ENCODE peak calls at places on chromosomes 6 and 20, in seven cellular contexts. One of them, this sample, is unnamed.

GRCh38 chr6:143346004-143346403 is 104.5 kb downstream of the ADAT2 start:
- DNase-seq in lung microvascular endothelial cell: no peak
- DNase-seq in progenitor cell of endocrine pancreas: no peak
- DNase-seq in activated CD8-positive, alpha-beta memory T cell treated with anti-CD3 and anti-CD28 coated beads for 1 hour: no peak
- DNase-seq in HTR-8/SVneo: no peak
- DNase-seq in hippocampal formation: no peak
- DNase-seq in stimulated activated CD4-positive, alpha-beta T cell treated with anti-CD3 and anti-CD28 coated beads, Interleukin-1b, Interleukin-23, amount 100 ng/mL, for 24 hours: no peak
- DNase-seq in this sample: no peak

GRCh38 chr6:44856495-44856878 is 469.0 kb downstream of the CDC5L start:
- DNase-seq in progenitor cell of endocrine pancreas: no peak
- DNase-seq in HTR-8/SVneo: no peak
- DNase-seq in hippocampal formation: no peak
- DNase-seq in stimulated activated CD4-positive, alpha-beta T cell treated with anti-CD3 and anti-CD28 coated beads, Interleukin-1b, Interleukin-23, amount 100 ng/mL, for 24 hours: no peak
- DNase-seq in lung microvascular endothelial cell: no peak
- DNase-seq in activated CD8-positive, alpha-beta memory T cell treated with anti-CD3 and anti-CD28 coated beads for 1 hour: no peak
- DNase-seq in this sample: no peak

GRCh38 chr20:62952373-62953166 is at the start of gene SLC17A9:
- DNase-seq in stimulated activated CD4-positive, alpha-beta T cell treated with anti-CD3 and anti-CD28 coated beads, Interleukin-1b, Interleukin-23, amount 100 ng/mL, for 24 hours: peak
- DNase-seq in progenitor cell of endocrine pancreas: no peak
- DNase-seq in HTR-8/SVneo: no peak
- DNase-seq in lung microvascular endothelial cell: peak
- DNase-seq in hippocampal formation: no peak
- DNase-seq in activated CD8-positive, alpha-beta memory T cell treated with anti-CD3 and anti-CD28 coated beads for 1 hour: peak
- DNase-seq in this sample: peak

GRCh38 chr6:148177589-148178233 is 164.9 kb upstream of the SASH1 start:
- DNase-seq in lung microvascular endothelial cell: peak
- DNase-seq in stimulated activated CD4-positive, alpha-beta T cell treated with anti-CD3 and anti-CD28 coated beads, Interleukin-1b, Interleukin-23, amount 100 ng/mL, for 24 hours: peak
- DNase-seq in progenitor cell of endocrine pancreas: no peak
- DNase-seq in hippocampal formation: peak
- DNase-seq in activated CD8-positive, alpha-beta memory T cell treated with anti-CD3 and anti-CD28 coated beads for 1 hour: no peak
- DNase-seq in HTR-8/SVneo: peak
- DNase-seq in this sample: no peak

GRCh38 chr6:37137201-37137880 is 32.6 kb upstream of the PIM1 start:
- DNase-seq in progenitor cell of endocrine pancreas: peak
- DNase-seq in HTR-8/SVneo: peak
- DNase-seq in stimulated activated CD4-positive, alpha-beta T cell treated with anti-CD3 and anti-CD28 coated beads, Interleukin-1b, Interleukin-23, amount 100 ng/mL, for 24 hours: no peak
- DNase-seq in hippocampal formation: no peak
- DNase-seq in activated CD8-positive, alpha-beta memory T cell treated with anti-CD3 and anti-CD28 coated beads for 1 hour: no peak
- DNase-seq in lung microvascular endothelial cell: peak
- DNase-seq in this sample: peak

GRCh38 chr20:41956316-41957050 is 338.3 kb upstream of the CHD6 start:
- DNase-seq in hippocampal formation: no peak
- DNase-seq in lung microvascular endothelial cell: no peak
- DNase-seq in HTR-8/SVneo: no peak
- DNase-seq in progenitor cell of endocrine pancreas: no peak
- DNase-seq in activated CD8-positive, alpha-beta memory T cell treated with anti-CD3 and anti-CD28 coated beads for 1 hour: no peak
- DNase-seq in stimulated activated CD4-positive, alpha-beta T cell treated with anti-CD3 and anti-CD28 coated beads, Interleukin-1b, Interleukin-23, amount 100 ng/mL, for 24 hours: no peak
- DNase-seq in this sample: no peak

GRCh38 chr20:59743767-59744485 is 139.6 kb downstream of the PHACTR3 start:
- DNase-seq in HTR-8/SVneo: no peak
- DNase-seq in hippocampal formation: no peak
- DNase-seq in activated CD8-positive, alpha-beta memory T cell treated with anti-CD3 and anti-CD28 coated beads for 1 hour: no peak
- DNase-seq in progenitor cell of endocrine pancreas: no peak
- DNase-seq in stimulated activated CD4-positive, alpha-beta T cell treated with anti-CD3 and anti-CD28 coated beads, Interleukin-1b, Interleukin-23, amount 100 ng/mL, for 24 hours: no peak
- DNase-seq in lung microvascular endothelial cell: no peak
- DNase-seq in this sample: no peak

GRCh38 chr20:30487947-30488926 is 769.2 kb upstream of the DEFB115 start:
- DNase-seq in progenitor cell of endocrine pancreas: no peak
- DNase-seq in lung microvascular endothelial cell: no peak
- DNase-seq in stimulated activated CD4-positive, alpha-beta T cell treated with anti-CD3 and anti-CD28 coated beads, Interleukin-1b, Interleukin-23, amount 100 ng/mL, for 24 hours: no peak
- DNase-seq in HTR-8/SVneo: no peak
- DNase-seq in activated CD8-positive, alpha-beta memory T cell treated with anti-CD3 and anti-CD28 coated beads for 1 hour: no peak
- DNase-seq in hippocampal formation: no peak
- DNase-seq in this sample: no peak

GRCh38 chr6:3965071-3965718 is 113.7 kb downstream of the FAM217A start:
- DNase-seq in lung microvascular endothelial cell: peak
- DNase-seq in HTR-8/SVneo: no peak
- DNase-seq in activated CD8-positive, alpha-beta memory T cell treated with anti-CD3 and anti-CD28 coated beads for 1 hour: no peak
- DNase-seq in stimulated activated CD4-positive, alpha-beta T cell treated with anti-CD3 and anti-CD28 coated beads, Interleukin-1b, Interleukin-23, amount 100 ng/mL, for 24 hours: no peak
- DNase-seq in hippocampal formation: no peak
- DNase-seq in progenitor cell of endocrine pancreas: no peak
- DNase-seq in this sample: no peak

GRCh38 chr6:149897855-149898744 is at the start of gene RAET1E:
- DNase-seq in stimulated activated CD4-positive, alpha-beta T cell treated with anti-CD3 and anti-CD28 coated beads, Interleukin-1b, Interleukin-23, amount 100 ng/mL, for 24 hours: no peak
- DNase-seq in progenitor cell of endocrine pancreas: no peak
- DNase-seq in lung microvascular endothelial cell: no peak
- DNase-seq in hippocampal formation: no peak
- DNase-seq in HTR-8/SVneo: no peak
- DNase-seq in activated CD8-positive, alpha-beta memory T cell treated with anti-CD3 and anti-CD28 coated beads for 1 hour: no peak
- DNase-seq in this sample: no peak

GRCh38 chr6:15023448-15023847 is 222.4 kb upstream of the JARID2 start:
- DNase-seq in activated CD8-positive, alpha-beta memory T cell treated with anti-CD3 and anti-CD28 coated beads for 1 hour: peak
- DNase-seq in progenitor cell of endocrine pancreas: no peak
- DNase-seq in HTR-8/SVneo: no peak
- DNase-seq in hippocampal formation: no peak
- DNase-seq in lung microvascular endothelial cell: no peak
- DNase-seq in stimulated activated CD4-positive, alpha-beta T cell treated with anti-CD3 and anti-CD28 coated beads, Interleukin-1b, Interleukin-23, amount 100 ng/mL, for 24 hours: peak
- DNase-seq in this sample: peak

GRCh38 chr20:25271486-25272222 is 23.8 kb downstream of the PYGB start:
- DNase-seq in activated CD8-positive, alpha-beta memory T cell treated with anti-CD3 and anti-CD28 coated beads for 1 hour: no peak
- DNase-seq in hippocampal formation: no peak
- DNase-seq in progenitor cell of endocrine pancreas: no peak
- DNase-seq in HTR-8/SVneo: no peak
- DNase-seq in stimulated activated CD4-positive, alpha-beta T cell treated with anti-CD3 and anti-CD28 coated beads, Interleukin-1b, Interleukin-23, amount 100 ng/mL, for 24 hours: no peak
- DNase-seq in lung microvascular endothelial cell: no peak
- DNase-seq in this sample: no peak

GRCh38 chr6:106063448-106063850 is 22.7 kb upstream of the PRDM1 start:
- DNase-seq in hippocampal formation: no peak
- DNase-seq in lung microvascular endothelial cell: no peak
- DNase-seq in stimulated activated CD4-positive, alpha-beta T cell treated with anti-CD3 and anti-CD28 coated beads, Interleukin-1b, Interleukin-23, amount 100 ng/mL, for 24 hours: no peak
- DNase-seq in HTR-8/SVneo: no peak
- DNase-seq in progenitor cell of endocrine pancreas: no peak
- DNase-seq in activated CD8-positive, alpha-beta memory T cell treated with anti-CD3 and anti-CD28 coated beads for 1 hour: no peak
- DNase-seq in this sample: no peak

GRCh38 chr6:41469951-41470340 is 76.2 kb upstream of the FOXP4 start:
- DNase-seq in progenitor cell of endocrine pancreas: no peak
- DNase-seq in stimulated activated CD4-positive, alpha-beta T cell treated with anti-CD3 and anti-CD28 coated beads, Interleukin-1b, Interleukin-23, amount 100 ng/mL, for 24 hours: no peak
- DNase-seq in lung microvascular endothelial cell: no peak
- DNase-seq in activated CD8-positive, alpha-beta memory T cell treated with anti-CD3 and anti-CD28 coated beads for 1 hour: no peak
- DNase-seq in HTR-8/SVneo: no peak
- DNase-seq in hippocampal formation: no peak
- DNase-seq in this sample: no peak

GRCh38 chr20:8787090-8787489 is 281.8 kb upstream of the PLCB4 start:
- DNase-seq in lung microvascular endothelial cell: no peak
- DNase-seq in progenitor cell of endocrine pancreas: no peak
- DNase-seq in hippocampal formation: no peak
- DNase-seq in activated CD8-positive, alpha-beta memory T cell treated with anti-CD3 and anti-CD28 coated beads for 1 hour: no peak
- DNase-seq in stimulated activated CD4-positive, alpha-beta T cell treated with anti-CD3 and anti-CD28 coated beads, Interleukin-1b, Interleukin-23, amount 100 ng/mL, for 24 hours: no peak
- DNase-seq in HTR-8/SVneo: no peak
- DNase-seq in this sample: no peak

GRCh38 chr20:54933212-54933904 is 458.0 kb downstream of the DOK5 start:
- DNase-seq in hippocampal formation: no peak
- DNase-seq in stimulated activated CD4-positive, alpha-beta T cell treated with anti-CD3 and anti-CD28 coated beads, Interleukin-1b, Interleukin-23, amount 100 ng/mL, for 24 hours: no peak
- DNase-seq in progenitor cell of endocrine pancreas: no peak
- DNase-seq in HTR-8/SVneo: no peak
- DNase-seq in activated CD8-positive, alpha-beta memory T cell treated with anti-CD3 and anti-CD28 coated beads for 1 hour: no peak
- DNase-seq in lung microvascular endothelial cell: no peak
- DNase-seq in this sample: no peak

GRCh38 chr6:41306187-41306854 is 19.8 kb upstream of the TREM1 start:
- DNase-seq in activated CD8-positive, alpha-beta memory T cell treated with anti-CD3 and anti-CD28 coated beads for 1 hour: no peak
- DNase-seq in hippocampal formation: peak
- DNase-seq in progenitor cell of endocrine pancreas: peak
- DNase-seq in HTR-8/SVneo: peak
- DNase-seq in lung microvascular endothelial cell: peak
- DNase-seq in stimulated activated CD4-positive, alpha-beta T cell treated with anti-CD3 and anti-CD28 coated beads, Interleukin-1b, Interleukin-23, amount 100 ng/mL, for 24 hours: no peak
- DNase-seq in this sample: no peak

GRCh38 chr20:47999166-47999565 is 213.9 kb upstream of the SULF2 start:
- DNase-seq in hippocampal formation: no peak
- DNase-seq in lung microvascular endothelial cell: no peak
- DNase-seq in progenitor cell of endocrine pancreas: no peak
- DNase-seq in stimulated activated CD4-positive, alpha-beta T cell treated with anti-CD3 and anti-CD28 coated beads, Interleukin-1b, Interleukin-23, amount 100 ng/mL, for 24 hours: no peak
- DNase-seq in activated CD8-positive, alpha-beta memory T cell treated with anti-CD3 and anti-CD28 coated beads for 1 hour: no peak
- DNase-seq in HTR-8/SVneo: no peak
- DNase-seq in this sample: no peak

GRCh38 chr6:25389501-25389900 is 110.3 kb downstream of the CARMIL1 start:
- DNase-seq in activated CD8-positive, alpha-beta memory T cell treated with anti-CD3 and anti-CD28 coated beads for 1 hour: no peak
- DNase-seq in HTR-8/SVneo: no peak
- DNase-seq in stimulated activated CD4-positive, alpha-beta T cell treated with anti-CD3 and anti-CD28 coated beads, Interleukin-1b, Interleukin-23, amount 100 ng/mL, for 24 hours: no peak
- DNase-seq in progenitor cell of endocrine pancreas: no peak
- DNase-seq in lung microvascular endothelial cell: peak
- DNase-seq in hippocampal formation: peak
- DNase-seq in this sample: no peak

GRCh38 chr6:81298751-81299150 is 453.7 kb downstream of the TENT5A start:
- DNase-seq in stimulated activated CD4-positive, alpha-beta T cell treated with anti-CD3 and anti-CD28 coated beads, Interleukin-1b, Interleukin-23, amount 100 ng/mL, for 24 hours: no peak
- DNase-seq in progenitor cell of endocrine pancreas: no peak
- DNase-seq in hippocampal formation: no peak
- DNase-seq in lung microvascular endothelial cell: no peak
- DNase-seq in HTR-8/SVneo: no peak
- DNase-seq in activated CD8-positive, alpha-beta memory T cell treated with anti-CD3 and anti-CD28 coated beads for 1 hour: no peak
- DNase-seq in this sample: no peak

GRCh38 chr20:40471261-40471629 is 217.8 kb downstream of the MAFB start:
- DNase-seq in stimulated activated CD4-positive, alpha-beta T cell treated with anti-CD3 and anti-CD28 coated beads, Interleukin-1b, Interleukin-23, amount 100 ng/mL, for 24 hours: no peak
- DNase-seq in hippocampal formation: no peak
- DNase-seq in HTR-8/SVneo: no peak
- DNase-seq in lung microvascular endothelial cell: peak
- DNase-seq in activated CD8-positive, alpha-beta memory T cell treated with anti-CD3 and anti-CD28 coated beads for 1 hour: no peak
- DNase-seq in progenitor cell of endocrine pancreas: no peak
- DNase-seq in this sample: no peak

GRCh38 chr20:8330316-8330784 is 198.3 kb downstream of the PLCB1 start:
- DNase-seq in activated CD8-positive, alpha-beta memory T cell treated with anti-CD3 and anti-CD28 coated beads for 1 hour: no peak
- DNase-seq in lung microvascular endothelial cell: no peak
- DNase-seq in HTR-8/SVneo: no peak
- DNase-seq in stimulated activated CD4-positive, alpha-beta T cell treated with anti-CD3 and anti-CD28 coated beads, Interleukin-1b, Interleukin-23, amount 100 ng/mL, for 24 hours: no peak
- DNase-seq in progenitor cell of endocrine pancreas: no peak
- DNase-seq in hippocampal formation: no peak
- DNase-seq in this sample: no peak

This sample was measured in T-helper 2 cell treated with Interferon-gamma antibody and Interleukin-4, amounts not matched to agents 5 μg/mL and 100 μg/mL, for 36 hours.